ENCODE peak calls at places on chromosomes 11 and 22, in five cellular contexts. Y is activated CD4-positive, alpha-beta T cell treated with anti-CD3 and anti-CD28 coated beads, Interleukin-2, amount 50 U/mL, for 48 hours; Z is caudate nucleus; D is amniotic stem cell; O is K562. C is an unnamed sample.

GRCh38 chr11:65014146-65014960 is at the start of gene ARL2:
- DNase-seq in Y (peak), O (peak), D (peak), Z (peak), C (no peak)

GRCh38 chr11:130652671-130653335 is 204.4 kb downstream of the ADAMTS15 start:
- DNase-seq in Y (no peak), O (no peak), D (no peak), Z (no peak), C (peak)

GRCh38 chr11:71452354-71453020 is 516 bp upstream of the NADSYN1 start:
- DNase-seq in Y (peak), D (no peak), O (no peak), Z (peak), C (peak)

GRCh38 chr11:111916768-111917167 is 1.9 kb upstream of the C11orf52 start:
- DNase-seq in Y (no peak), O (no peak), Z (no peak), D (no peak), C (no peak)

GRCh38 chr11:111946499-111946898 is 9.4 kb downstream of the DIXDC1 start:
- DNase-seq in Y (no peak), Z (no peak), D (no peak), O (no peak), C (no peak)

GRCh38 chr11:126734752-126735151 is 265.8 kb downstream of the KIRREL3 start:
- DNase-seq in Y (no peak), D (no peak), O (no peak), Z (no peak), C (no peak)

GRCh38 chr11:15185021-15185420 is 70.3 kb downstream of the INSC start:
- DNase-seq in D (no peak), O (no peak), Z (no peak), Y (no peak), C (no peak)

GRCh38 chr11:62725686-62726085 is 1.6 kb downstream of the HNRNPUL2 start:
- DNase-seq in Y (no peak), D (no peak), O (no peak), Z (no peak), C (no peak)

GRCh38 chr22:46661221-46661851 is 41.1 kb downstream of the GRAMD4 start:
- DNase-seq in Y (peak), O (no peak), Z (no peak), D (no peak), C (no peak)

GRCh38 chr22:18116634-18117033 is 6.0 kb downstream of the TUBA8 start:
- DNase-seq in Y (no peak), D (no peak), O (no peak), Z (no peak), C (no peak)

C was measured in uterus.